ENCODE peak calls at places on chromosomes 16 and 17, in four cellular contexts. D is K562, C is GM12878, L is H1. P is an unnamed sample.

GRCh38 chr16:11407047-11407982 is 62.1 kb downstream of the RMI2 start:
- DNase-seq in C (peak; percentile 45), L (peak; percentile 88), D (peak; percentile 76), P (peak; percentile 68)

GRCh38 chr16:75323198-75323597 is 71.8 kb upstream of the BCAR1 start:
- DNase-seq in L (no peak), D (no peak), C (no peak), P (no peak)

GRCh38 chr17:34401165-34401564 is 38.1 kb upstream of the CCL1 start:
- DNase-seq in L (no peak), D (no peak), C (no peak), P (no peak)

GRCh38 chr16:31874354-31875111 is 926 bp downstream of the ZNF267 start:
- DNase-seq in C (peak; percentile 82), L (no peak), D (no peak), P (no peak)

GRCh38 chr17:7932483-7932891 is 481 bp downstream of the CNTROB start:
- DNase-seq in D (no peak), C (no peak), L (peak; percentile 58), P (no peak)

GRCh38 chr16:5845046-5845445 is 747.5 kb upstream of the EEF2KMT start:
- DNase-seq in C (no peak), L (no peak), D (no peak), P (no peak)

GRCh38 chr16:56912746-56913703 is 18.9 kb upstream of the HERPUD1 start:
- DNase-seq in D (no peak), L (no peak), C (no peak), P (no peak)

GRCh38 chr16:52548261-52549010 is 1.5 kb upstream of the TOX3 start:
- DNase-seq in D (no peak), C (no peak), L (peak; percentile 50), P (no peak)

GRCh38 chr16:8878523-8878911 is 3.6 kb upstream of the LITAFD start:
- DNase-seq in L (no peak), C (no peak), D (no peak), P (no peak)

GRCh38 chr16:70391881-70392481 is 45.3 kb downstream of the DDX19A start:
- DNase-seq in D (no peak), C (no peak), L (no peak), P (no peak)

GRCh38 chr16:53061701-53062159 is 6.9 kb downstream of the CHD9 start:
- DNase-seq in L (no peak), D (no peak), C (peak; percentile 96), P (no peak)

GRCh38 chr16:54628796-54629625 is 301.7 kb upstream of the IRX5 start:
- DNase-seq in D (no peak), C (no peak), L (no peak), P (no peak)

GRCh38 chr17:4901648-4902344 is 1.1 kb downstream of the CHRNE start:
- DNase-seq in C (no peak), L (no peak), D (peak; percentile 50), P (no peak)

GRCh38 chr17:8628609-8629169 is 1.8 kb downstream of the MYH10 start:
- DNase-seq in L (no peak), D (peak; percentile 16), C (no peak), P (no peak)

GRCh38 chr16:49439676-49440075 is 66.1 kb downstream of the C16orf78 start:
- DNase-seq in D (no peak), L (no peak), C (no peak), P (no peak)

GRCh38 chr16:69544099-69544498 is 21.7 kb upstream of the NFAT5 start:
- DNase-seq in C (no peak), L (no peak), D (no peak), P (no peak)

GRCh38 chr16:49023095-49023494 is 258.5 kb downstream of the CBLN1 start:
- DNase-seq in L (no peak), C (no peak), D (no peak), P (peak; percentile 36)

GRCh38 chr17:2240541-2240940 is 63.0 kb downstream of the SMG6 start:
- DNase-seq in D (no peak), L (no peak), C (no peak), P (no peak)

GRCh38 chr17:31269597-31269996 is 27.4 kb downstream of the OMG start:
- DNase-seq in D (no peak), C (no peak), L (no peak), P (peak; percentile 32)

GRCh38 chr17:71699907-71700306 is 420.9 kb upstream of the SOX9 start:
- DNase-seq in L (no peak), D (no peak), C (no peak), P (no peak)

GRCh38 chr16:11140867-11141266 is 115.1 kb downstream of the SOCS1 start:
- DNase-seq in C (no peak), D (no peak), L (no peak), P (no peak)

GRCh38 chr17:48952904-48953303 is 8.3 kb upstream of the SNF8 start:
- DNase-seq in L (no peak), C (peak; percentile 58), D (no peak), P (no peak)

GRCh38 chr17:48951572-48951971 is 6.9 kb upstream of the SNF8 start:
- DNase-seq in L (no peak), D (no peak), C (no peak), P (no peak)

DNA sequence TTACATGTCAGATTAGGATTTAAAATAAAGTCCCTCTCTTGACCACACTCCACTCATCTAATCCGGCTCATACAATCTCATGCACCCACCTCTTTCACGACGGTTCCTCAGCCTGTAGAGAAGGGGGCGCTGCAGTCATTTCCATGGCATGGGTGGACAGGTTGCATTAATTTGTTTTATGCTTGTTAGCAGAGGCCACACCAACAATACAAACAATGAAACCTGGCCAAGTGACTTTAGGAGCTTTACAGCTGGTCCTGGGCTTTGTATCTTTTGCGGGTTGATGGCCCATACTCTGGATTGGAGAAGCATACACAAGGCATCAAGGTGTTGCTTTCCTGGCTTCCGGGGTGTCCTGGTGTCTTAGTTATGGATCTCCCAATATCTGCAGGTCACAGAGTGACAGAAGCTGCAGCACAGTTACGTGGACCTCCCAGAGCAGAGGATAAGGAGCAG is 9.7 kb upstream of the SNF8 start:
- DNase-seq in L (peak; percentile 70), D (peak; percentile 46), C (no peak), P (peak; percentile 69)
- TF ChIP-seq EGR1 in L (no peak), D (no peak), C (no peak), P (no peak)

DNA sequence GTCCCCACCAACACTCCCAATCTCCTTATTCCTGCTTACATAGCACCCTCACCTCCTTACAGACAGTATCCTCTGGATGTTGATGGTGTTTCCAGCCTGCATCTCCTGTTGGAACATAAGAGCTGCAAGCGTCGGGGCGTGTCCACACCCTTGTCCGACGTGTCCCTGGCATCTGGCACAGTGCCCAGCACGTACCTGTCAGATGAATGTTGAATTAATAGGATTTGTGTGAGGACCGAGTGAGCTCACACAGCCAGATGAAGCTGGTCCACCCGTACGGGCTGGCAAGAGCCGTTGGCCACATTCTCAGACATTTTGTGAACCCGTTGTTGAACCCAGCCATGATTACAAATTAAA is 12.2 kb upstream of the CBX4 start:
- DNase-seq in C (no peak), D (no peak), L (no peak), P (peak; percentile 91)
- TF ChIP-seq SRF in C (no peak), D (no peak), L (no peak), P (no peak)

DNA sequence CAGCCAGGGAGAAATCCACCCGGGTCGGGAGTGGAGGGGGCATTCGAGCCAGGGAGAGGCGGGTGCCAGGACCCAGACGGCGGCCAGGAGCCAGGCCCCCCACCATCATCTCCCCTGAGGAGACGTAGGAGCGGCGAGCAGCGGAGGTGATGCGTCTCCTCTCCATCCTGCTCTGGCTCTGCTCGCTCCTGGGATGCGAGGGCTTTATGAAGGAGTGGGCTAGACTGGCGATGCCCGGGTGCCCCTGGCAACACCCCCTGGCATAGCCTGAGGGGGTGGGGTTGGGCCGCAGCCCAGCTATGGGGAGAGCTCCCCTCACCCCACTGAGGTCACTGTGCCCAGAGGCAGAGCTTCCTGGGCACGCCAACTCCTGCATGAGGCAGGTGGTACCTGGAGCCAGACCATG is at the start of gene GFAP:
- DNase-seq in L (no peak), C (no peak), D (no peak), P (no peak)
- TF ChIP-seq JUND in L (no peak), C (no peak), D (no peak), P (no peak)

GRCh38 chr17:58330997-58331814 is 2.6 kb upstream of the TSPOAP1 start:
- DNase-seq in L (no peak), D (peak; percentile 69), C (no peak), P (no peak)
- TF ChIP-seq EGR1 in L (no peak), D (peak; percentile 49), C (no peak), P (no peak)

GRCh38 chr17:18246880-18247612 is 11.5 kb downstream of the FLII start:
- DNase-seq in C (no peak), L (peak; percentile 98), D (peak; percentile 90), P (no peak)
- TF ChIP-seq SRF in C (no peak), L (no peak), D (no peak), P (no peak)

GRCh38 chr16:85173077-85173980 is 61.1 kb upstream of the CIBAR2 start:
- DNase-seq in D (peak; percentile 78), L (no peak), C (no peak), P (peak; percentile 34)
- TF ChIP-seq JUND in D (no peak), L (no peak), C (no peak), P (no peak)

GRCh38 chr17:51050291-51051033 is 70.2 kb downstream of the SPAG9 start:
- DNase-seq in L (no peak), C (peak; percentile 65), D (no peak), P (no peak)
- TF ChIP-seq EGR1 in L (no peak), C (peak; percentile 10), D (no peak), P (no peak)

P was measured in HCT116.